ENCODE peak calls at places on chromosomes 2 and 18, in five cellular contexts. A is WTC11, V is heart left ventricle, Y is psoas muscle, N is posterior cingulate gyrus. I is an unnamed sample.

GRCh38 chr2:15784886-15785801 is 155.2 kb upstream of the MYCN start:
- DNase-seq in A (no peak), V (no peak), Y (no peak), N (no peak), I (no peak)

GRCh38 chr18:47677952-47678351 is 252.5 kb downstream of the SMAD2 start:
- DNase-seq in A (no peak), V (no peak), Y (no peak), N (no peak), I (no peak)

GRCh38 chr2:70411489-70412081 is 109.7 kb upstream of the FAM136A start:
- DNase-seq in A (no peak), V (no peak), Y (no peak), N (no peak), I (no peak)

GRCh38 chr2:119548516-119549120 is 4.4 kb downstream of the CFAP221 start:
- DNase-seq in A (no peak), V (no peak), Y (no peak), N (no peak), I (no peak)

GRCh38 chr2:232623768-232624553 is 9.4 kb upstream of the EFHD1 start:
- DNase-seq in A (no peak), V (no peak), Y (no peak), N (peak), I (no peak)

GRCh38 chr2:240620149-240620731 is 5.0 kb upstream of the GPR35 start:
- DNase-seq in A (peak), V (peak), Y (peak), N (peak), I (no peak)

GRCh38 chr2:44535376-44535775 is 173.6 kb downstream of the CAMKMT start:
- DNase-seq in A (no peak), V (no peak), Y (no peak), N (no peak), I (no peak)

GRCh38 chr2:101518470-101519172 is 43.7 kb upstream of the RFX8 start:
- DNase-seq in A (peak), V (peak), Y (peak), N (peak), I (no peak)

GRCh38 chr18:58468191-58468590 is 160.7 kb downstream of the ALPK2 start:
- DNase-seq in A (no peak), V (no peak), Y (no peak), N (no peak), I (no peak)